ENCODE peak calls at places on chromosomes 2 and 18, in four cellular contexts. K, E, R and I are unnamed samples.

GRCh38 chr2:150938586-150938985 is 323.1 kb downstream of the RBM43 start:
- DNase-seq in E (no peak), K (no peak), R (no peak), I (no peak)

GRCh38 chr2:26942543-26943295 is 27.7 kb upstream of the MAPRE3 start:
- DNase-seq in R (peak; percentile 78), E (peak; percentile 86), K (peak; percentile 80), I (peak; percentile 88)

GRCh38 chr2:85130407-85130806 is 2.8 kb upstream of the TCF7L1 start:
- DNase-seq in E (no peak), K (no peak), R (no peak), I (no peak)

GRCh38 chr2:229401126-229401865 is 130.2 kb upstream of the PID1 start:
- DNase-seq in R (no peak), E (no peak), K (no peak), I (no peak)

GRCh38 chr2:161625996-161626395 is 1.8 kb downstream of the SLC4A10 start:
- DNase-seq in E (no peak), R (no peak), K (no peak), I (no peak)

GRCh38 chr2:64914247-64914646 is 75.0 kb upstream of the SLC1A4 start:
- DNase-seq in K (no peak), R (no peak), E (no peak), I (no peak)

GRCh38 chr2:172928754-172929153 is 146.9 kb upstream of the MAP3K20 start:
- DNase-seq in R (no peak), E (no peak), K (no peak), I (no peak)

GRCh38 chr2:159612255-159612901 is 4.0 kb downstream of the BAZ2B start:
- DNase-seq in K (no peak), R (no peak), E (no peak), I (no peak)

GRCh38 chr2:161938335-161938734 is 135.7 kb downstream of the DPP4 start:
- DNase-seq in K (no peak), E (no peak), R (no peak), I (no peak)

GRCh38 chr2:215034154-215034553 is 104.3 kb downstream of the ABCA12 start:
- DNase-seq in E (no peak), R (no peak), K (no peak), I (no peak)

DNA sequence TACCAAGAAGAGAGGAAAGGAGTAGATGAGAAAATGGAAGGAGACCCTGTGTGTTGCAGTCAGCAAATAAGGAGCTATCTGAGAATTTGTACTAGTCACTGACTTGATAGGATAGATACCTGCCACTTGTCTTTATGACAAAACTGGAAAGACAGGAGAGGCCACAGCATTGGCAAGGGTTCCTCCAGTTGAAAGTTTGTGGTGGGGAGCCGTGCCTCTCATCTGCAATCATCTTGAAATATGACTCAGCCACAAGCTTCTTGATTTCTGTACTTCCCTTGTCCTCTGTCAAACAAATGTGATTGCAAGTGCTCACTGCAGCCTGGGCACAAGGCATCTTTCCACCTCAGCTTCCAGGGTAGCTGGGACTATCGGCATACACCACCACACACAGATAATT is 99.1 kb downstream of the GREB1L start:
- DNase-seq in E (no peak), K (no peak), R (no peak), I (no peak)
- TF ChIP-seq CTCF in E (no peak), K (no peak), R (no peak), I (no peak)

GRCh38 chr2:153287109-153287801 is 191.3 kb downstream of the RPRM start:
- DNase-seq in R (no peak), E (peak; percentile 48), K (no peak), I (no peak)
- TF ChIP-seq CTCF in R (no peak), E (peak; percentile 33), K (peak; percentile 7), I (peak; percentile 77)

DNA sequence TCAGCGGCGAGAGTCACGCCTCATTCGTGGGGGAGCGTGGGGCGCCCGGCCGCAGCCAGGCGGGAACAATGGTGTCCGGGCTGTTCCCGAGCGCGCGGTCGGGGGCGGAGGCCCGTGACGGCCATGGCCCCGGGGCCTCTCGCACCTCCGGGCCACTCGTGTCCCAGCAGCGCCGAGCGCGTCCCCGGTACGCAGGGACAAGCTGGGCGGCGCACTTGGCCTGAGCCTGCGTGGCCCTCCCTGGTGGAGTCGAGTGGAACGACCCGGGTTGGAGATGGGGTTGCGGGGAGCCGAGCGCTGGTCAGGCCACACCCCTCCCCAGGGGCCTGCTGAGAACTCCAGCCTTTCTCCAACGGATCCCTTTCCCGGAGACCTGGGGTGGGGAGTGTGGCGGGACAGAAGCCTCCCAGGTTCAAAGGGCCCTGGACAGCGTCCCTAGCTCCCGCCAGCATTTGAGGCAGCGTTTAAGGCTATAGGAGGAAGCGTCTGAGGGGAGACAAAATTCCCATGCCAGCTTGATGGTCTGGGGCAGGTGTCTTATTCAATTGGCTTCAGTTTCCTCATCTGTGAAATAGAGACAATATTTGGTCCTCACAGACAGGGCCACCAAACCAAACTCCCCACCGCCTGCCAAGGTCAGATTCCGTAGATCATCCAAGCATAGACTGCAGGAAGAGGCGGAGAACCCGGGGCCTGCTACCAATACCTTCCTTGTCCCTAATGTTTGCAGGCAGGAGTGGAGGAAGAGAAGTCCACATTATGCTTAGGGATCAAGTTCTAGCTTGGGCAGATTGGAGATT is 545 bp downstream of the CNDP2 start:
- DNase-seq in R (peak; percentile 85), K (peak; percentile 87), E (no peak), I (no peak)
- TF ChIP-seq CTCF in R (no peak), K (peak; percentile 25), E (no peak), I (peak; percentile 60)

DNA sequence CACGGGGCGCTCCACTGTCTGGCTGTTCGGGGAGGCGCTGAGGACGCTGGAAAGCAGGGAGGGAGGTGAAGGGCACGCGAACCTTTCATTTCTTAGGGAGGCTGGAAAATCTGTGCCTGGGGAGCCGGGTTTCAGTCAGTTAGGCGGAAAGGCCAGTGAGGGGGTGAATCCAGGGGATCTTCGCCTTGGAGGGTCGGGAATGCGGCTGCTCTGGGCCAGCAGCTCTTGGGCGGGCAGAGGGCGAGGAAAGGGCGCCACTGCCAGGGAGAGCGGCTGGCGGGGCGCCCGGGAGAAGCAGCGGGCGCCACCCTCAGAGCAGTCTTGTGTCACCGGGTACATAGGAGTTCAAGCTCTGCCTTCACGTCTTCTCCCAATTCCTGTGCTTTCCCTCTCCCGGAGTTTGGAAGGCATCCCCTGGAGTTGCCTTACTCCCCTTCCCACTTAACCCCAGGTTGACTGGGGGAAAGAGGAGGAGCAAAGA is 1.4 kb downstream of the CCDC85A start:
- DNase-seq in E (no peak), R (no peak), K (peak; percentile 65), I (no peak)
- TF ChIP-seq CTCF in E (no peak), R (no peak), K (no peak), I (no peak)